ENCODE peak calls at places on chromosomes 12 and 14, in six cellular contexts. K is GDM1, F is mucosa of descending colon, G is AG09319, H is Calu3, C is LoVo. D is an unnamed sample.

GRCh38 chr14:101068293-101068957 is 164.9 kb upstream of the RTL1 start:
- DNase-seq in F (no peak), C (no peak), H (no peak), G (no peak), K (no peak), D (no peak)

GRCh38 chr14:59085207-59085739 is 103.2 kb upstream of the DAAM1 start:
- DNase-seq in G (no peak), F (no peak), H (no peak), K (no peak), C (no peak), D (no peak)

GRCh38 chr12:25977047-25977446 is 18.6 kb downstream of the RASSF8 start:
- DNase-seq in C (no peak), K (no peak), F (no peak), G (no peak), H (no peak), D (no peak)

GRCh38 chr12:7373226-7373625 is 69.4 kb downstream of the ACSM4 start:
- DNase-seq in F (no peak), C (no peak), H (no peak), G (no peak), K (no peak), D (no peak)

GRCh38 chr12:109777544-109777943 is 55.7 kb downstream of the TRPV4 start:
- DNase-seq in F (peak), G (no peak), H (peak), C (peak), K (peak), D (no peak)

GRCh38 chr12:49733219-49734017 is 7.9 kb upstream of the TMBIM6 start:
- DNase-seq in H (no peak), F (no peak), G (no peak), K (no peak), C (no peak), D (no peak)

GRCh38 chr14:68373847-68374582 is 418.9 kb downstream of the ZFP36L1 start:
- DNase-seq in H (no peak), G (no peak), C (no peak), F (no peak), K (no peak), D (no peak)

GRCh38 chr12:68579254-68579653 is 31.4 kb upstream of the RAP1B start:
- DNase-seq in G (no peak), H (no peak), C (no peak), K (no peak), F (no peak), D (no peak)

GRCh38 chr12:108618079-108618952 is 15.4 kb downstream of the SELPLG start:
- DNase-seq in K (peak), F (peak), H (peak), G (peak), C (peak), D (peak)

GRCh38 chr14:89773151-89773550 is 181.4 kb downstream of the EFCAB11 start:
- DNase-seq in K (no peak), F (no peak), H (no peak), G (no peak), C (no peak), D (no peak)

GRCh38 chr14:66070542-66071319 is 415.4 kb upstream of the CCDC196 start:
- DNase-seq in C (peak), H (peak), K (no peak), G (no peak), F (peak), D (peak)

D was measured in effector CD4-positive, alpha-beta T cell.